ENCODE peak calls at places on chromosomes 5 and 9, in seven cellular contexts. One of them, this sample, is unnamed.

GRCh38 chr9:129166962-129167557 is 11.0 kb downstream of the IER5L start:
- DNase-seq in occipital lobe: no peak
- DNase-seq in left ventricle myocardium inferior: peak; percentile 71
- DNase-seq in cerebellum: no peak
- DNase-seq in frontal cortex: peak; percentile 75
- DNase-seq in brain microvascular endothelial cell: peak; percentile 59
- DNase-seq in C1 segment of cervical spinal cord: no peak
- DNase-seq in this sample: no peak

GRCh38 chr9:99181621-99182020 is 40.1 kb downstream of the ALG2 start:
- DNase-seq in C1 segment of cervical spinal cord: no peak
- DNase-seq in frontal cortex: no peak
- DNase-seq in occipital lobe: no peak
- DNase-seq in left ventricle myocardium inferior: no peak
- DNase-seq in cerebellum: no peak
- DNase-seq in brain microvascular endothelial cell: peak; percentile 42
- DNase-seq in this sample: no peak

GRCh38 chr9:72322259-72322658 is 42.7 kb downstream of the ZFAND5 start:
- DNase-seq in occipital lobe: no peak
- DNase-seq in cerebellum: no peak
- DNase-seq in frontal cortex: no peak
- DNase-seq in C1 segment of cervical spinal cord: no peak
- DNase-seq in brain microvascular endothelial cell: no peak
- DNase-seq in left ventricle myocardium inferior: no peak
- DNase-seq in this sample: no peak

GRCh38 chr5:88824892-88825781 is 57.8 kb downstream of the MEF2C start:
- DNase-seq in left ventricle myocardium inferior: no peak
- DNase-seq in frontal cortex: no peak
- DNase-seq in C1 segment of cervical spinal cord: no peak
- DNase-seq in brain microvascular endothelial cell: peak; percentile 68
- DNase-seq in occipital lobe: no peak
- DNase-seq in cerebellum: peak; percentile 13
- DNase-seq in this sample: no peak

GRCh38 chr9:91084896-91085295 is 276.8 kb downstream of the AUH start:
- DNase-seq in occipital lobe: no peak
- DNase-seq in frontal cortex: no peak
- DNase-seq in left ventricle myocardium inferior: no peak
- DNase-seq in brain microvascular endothelial cell: no peak
- DNase-seq in C1 segment of cervical spinal cord: no peak
- DNase-seq in cerebellum: no peak
- DNase-seq in this sample: no peak

GRCh38 chr9:112097712-112098688 is 77.1 kb downstream of the SUSD1 start:
- DNase-seq in C1 segment of cervical spinal cord: peak; percentile 9
- DNase-seq in brain microvascular endothelial cell: peak; percentile 63
- DNase-seq in cerebellum: peak; percentile 59
- DNase-seq in left ventricle myocardium inferior: peak; percentile 30
- DNase-seq in occipital lobe: no peak
- DNase-seq in frontal cortex: peak; percentile 48
- DNase-seq in this sample: no peak

GRCh38 chr5:169219351-169219750 is 81.6 kb downstream of the SLIT3 start:
- DNase-seq in brain microvascular endothelial cell: no peak
- DNase-seq in occipital lobe: no peak
- DNase-seq in left ventricle myocardium inferior: no peak
- DNase-seq in cerebellum: no peak
- DNase-seq in C1 segment of cervical spinal cord: no peak
- DNase-seq in frontal cortex: no peak
- DNase-seq in this sample: no peak

GRCh38 chr9:110960288-110960687 is 78.0 kb downstream of the LPAR1 start:
- DNase-seq in brain microvascular endothelial cell: no peak
- DNase-seq in left ventricle myocardium inferior: no peak
- DNase-seq in occipital lobe: no peak
- DNase-seq in C1 segment of cervical spinal cord: no peak
- DNase-seq in cerebellum: no peak
- DNase-seq in frontal cortex: no peak
- DNase-seq in this sample: no peak

GRCh38 chr9:76534031-76534430 is 75.0 kb downstream of the GCNT1 start:
- DNase-seq in C1 segment of cervical spinal cord: no peak
- DNase-seq in occipital lobe: no peak
- DNase-seq in frontal cortex: no peak
- DNase-seq in cerebellum: no peak
- DNase-seq in brain microvascular endothelial cell: no peak
- DNase-seq in left ventricle myocardium inferior: no peak
- DNase-seq in this sample: no peak

GRCh38 chr5:9394221-9394620 is 151.7 kb downstream of the SEMA5A start:
- DNase-seq in C1 segment of cervical spinal cord: no peak
- DNase-seq in cerebellum: no peak
- DNase-seq in brain microvascular endothelial cell: no peak
- DNase-seq in occipital lobe: no peak
- DNase-seq in left ventricle myocardium inferior: no peak
- DNase-seq in frontal cortex: no peak
- DNase-seq in this sample: no peak

GRCh38 chr5:172770374-172770674 is 671 bp downstream of the DUSP1 start:
- DNase-seq in frontal cortex: no peak
- DNase-seq in cerebellum: no peak
- DNase-seq in C1 segment of cervical spinal cord: peak; percentile 71
- DNase-seq in brain microvascular endothelial cell: no peak
- DNase-seq in occipital lobe: no peak
- DNase-seq in left ventricle myocardium inferior: no peak
- DNase-seq in this sample: no peak

GRCh38 chr9:13279284-13280162 is at the start of gene MPDZ:
- DNase-seq in brain microvascular endothelial cell: peak; percentile 77
- DNase-seq in C1 segment of cervical spinal cord: peak; percentile 60
- DNase-seq in occipital lobe: peak; percentile 49
- DNase-seq in cerebellum: peak; percentile 87
- DNase-seq in frontal cortex: peak; percentile 74
- DNase-seq in left ventricle myocardium inferior: peak; percentile 76
- DNase-seq in this sample: peak; percentile 62

GRCh38 chr5:18497089-18497488 is 862.8 kb downstream of the TAF11L14 start:
- DNase-seq in C1 segment of cervical spinal cord: no peak
- DNase-seq in occipital lobe: no peak
- DNase-seq in brain microvascular endothelial cell: no peak
- DNase-seq in left ventricle myocardium inferior: no peak
- DNase-seq in cerebellum: no peak
- DNase-seq in frontal cortex: no peak
- DNase-seq in this sample: no peak

GRCh38 chr5:107523019-107523680 is 147.6 kb downstream of the EFNA5 start:
- DNase-seq in cerebellum: no peak
- DNase-seq in frontal cortex: no peak
- DNase-seq in C1 segment of cervical spinal cord: no peak
- DNase-seq in left ventricle myocardium inferior: no peak
- DNase-seq in brain microvascular endothelial cell: no peak
- DNase-seq in occipital lobe: peak; percentile 21
- DNase-seq in this sample: no peak

GRCh38 chr5:176438959-176439757 is 9.0 kb upstream of the FAF2 start:
- DNase-seq in occipital lobe: no peak
- DNase-seq in frontal cortex: no peak
- DNase-seq in left ventricle myocardium inferior: no peak
- DNase-seq in C1 segment of cervical spinal cord: no peak
- DNase-seq in brain microvascular endothelial cell: peak; percentile 93
- DNase-seq in cerebellum: no peak
- DNase-seq in this sample: no peak

GRCh38 chr9:127194881-127195713 is 69.5 kb upstream of the GARNL3 start:
- DNase-seq in brain microvascular endothelial cell: no peak
- DNase-seq in occipital lobe: no peak
- DNase-seq in frontal cortex: no peak
- DNase-seq in C1 segment of cervical spinal cord: no peak
- DNase-seq in left ventricle myocardium inferior: peak; percentile 9
- DNase-seq in cerebellum: no peak
- DNase-seq in this sample: peak; percentile 59

GRCh38 chr5:111271885-111272284 is 47.7 kb downstream of the CAMK4 start:
- DNase-seq in occipital lobe: no peak
- DNase-seq in C1 segment of cervical spinal cord: no peak
- DNase-seq in frontal cortex: no peak
- DNase-seq in left ventricle myocardium inferior: no peak
- DNase-seq in cerebellum: no peak
- DNase-seq in brain microvascular endothelial cell: no peak
- DNase-seq in this sample: no peak

GRCh38 chr5:97181856-97182545 is 1.0 kb downstream of the RIOK2 start:
- DNase-seq in occipital lobe: no peak
- DNase-seq in brain microvascular endothelial cell: no peak
- DNase-seq in cerebellum: no peak
- DNase-seq in C1 segment of cervical spinal cord: no peak
- DNase-seq in frontal cortex: no peak
- DNase-seq in left ventricle myocardium inferior: no peak
- DNase-seq in this sample: no peak

GRCh38 chr5:126492939-126493338 is 69.7 kb downstream of the GRAMD2B start:
- DNase-seq in brain microvascular endothelial cell: no peak
- DNase-seq in cerebellum: no peak
- DNase-seq in left ventricle myocardium inferior: no peak
- DNase-seq in frontal cortex: no peak
- DNase-seq in C1 segment of cervical spinal cord: no peak
- DNase-seq in occipital lobe: no peak
- DNase-seq in this sample: no peak

GRCh38 chr9:121559183-121559582 is 59.5 kb upstream of the GGTA1 start:
- DNase-seq in left ventricle myocardium inferior: no peak
- DNase-seq in cerebellum: no peak
- DNase-seq in frontal cortex: no peak
- DNase-seq in occipital lobe: no peak
- DNase-seq in brain microvascular endothelial cell: peak; percentile 57
- DNase-seq in C1 segment of cervical spinal cord: no peak
- DNase-seq in this sample: no peak

GRCh38 chr5:178931846-178932760 is 8.9 kb upstream of the ZNF454 start:
- DNase-seq in frontal cortex: no peak
- DNase-seq in left ventricle myocardium inferior: no peak
- DNase-seq in brain microvascular endothelial cell: no peak
- DNase-seq in occipital lobe: no peak
- DNase-seq in C1 segment of cervical spinal cord: no peak
- DNase-seq in cerebellum: no peak
- DNase-seq in this sample: no peak

GRCh38 chr5:172113036-172113435 is 75.0 kb downstream of the STK10 start:
- DNase-seq in C1 segment of cervical spinal cord: no peak
- DNase-seq in frontal cortex: no peak
- DNase-seq in cerebellum: no peak
- DNase-seq in brain microvascular endothelial cell: peak; percentile 65
- DNase-seq in left ventricle myocardium inferior: peak; percentile 9
- DNase-seq in occipital lobe: no peak
- DNase-seq in this sample: no peak

GRCh38 chr9:125541840-125542243 is 165.2 kb downstream of the MAPKAP1 start:
- DNase-seq in left ventricle myocardium inferior: no peak
- DNase-seq in brain microvascular endothelial cell: no peak
- DNase-seq in cerebellum: no peak
- DNase-seq in frontal cortex: no peak
- DNase-seq in C1 segment of cervical spinal cord: no peak
- DNase-seq in occipital lobe: no peak
- DNase-seq in this sample: no peak